ENCODE peak calls at places on chromosome 19, in five cellular contexts. R is naive thymus-derived CD4-positive, alpha-beta T cell; S is mucosa of gallbladder; E is stimulated activated naive CD8-positive, alpha-beta T cell treated with anti-CD3 and anti-CD28 coated beads, Interleukin-15, Interleukin-2, amounts not matched to agents 100 U/mL and 50 U/mL, for 24 hours; Y is RWPE1. B is an unnamed sample.

GRCh38 chr19:55452381-55453325 is 8.8 kb downstream of the ISOC2 start:
- DNase-seq in R (no peak), S (peak), E (peak), Y (peak), B (peak)

GRCh38 chr19:45640849-45641273 is 1.7 kb upstream of the EML2 start:
- DNase-seq in R (no peak), S (peak), E (peak), Y (peak), B (peak)

GRCh38 chr19:58021541-58022282 is 12.1 kb upstream of the ZSCAN1 start:
- DNase-seq in R (peak), S (peak), E (peak), Y (no peak), B (peak)

GRCh38 chr19:42074513-42075363 is 1.2 kb upstream of the ZNF574 start:
- DNase-seq in R (peak), S (no peak), E (peak), Y (peak), B (peak)

GRCh38 chr19:8221161-8221560 is 12.0 kb downstream of the CERS4 start:
- DNase-seq in R (no peak), S (no peak), E (no peak), Y (no peak), B (no peak)

GRCh38 chr19:12994701-12995595 is at the start of gene NFIX:
- DNase-seq in R (peak), S (peak), E (peak), Y (no peak), B (peak)

GRCh38 chr19:36409841-36410240 is 8.6 kb downstream of the ZFP82 start:
- DNase-seq in R (no peak), S (no peak), E (no peak), Y (no peak), B (no peak)

GRCh38 chr19:34480971-34481821 is at the start of gene WTIP:
- DNase-seq in R (no peak), S (peak), E (no peak), Y (peak), B (no peak)

GRCh38 chr19:1130801-1131717 is 27.3 kb downstream of the GPX4 start:
- DNase-seq in R (peak), S (no peak), E (peak), Y (no peak), B (no peak)

GRCh38 chr19:1063030-1063908 is 3.7 kb upstream of the ARHGAP45 start:
- DNase-seq in R (peak), S (no peak), E (peak), Y (peak), B (peak)